ENCODE peak calls at places on chromosomes 11 and 22, in seven cellular contexts. One of them, this sample, is unnamed. For H3K27me3, the result is how much of the 10 kb centered on the place peaks cover.

GRCh38 chr11:123390146-123390545 is 39.9 kb upstream of the GRAMD1B start:
- DNase-seq in CD4-positive, alpha-beta T cell: no peak
- DNase-seq in endodermal cell: no peak
- DNase-seq in brain microvascular endothelial cell: no peak
- DNase-seq in cardiac muscle cell: no peak
- DNase-seq in ascending aorta: no peak
- DNase-seq in pancreas: no peak
- DNase-seq in this sample: no peak

GRCh38 chr22:32695451-32695891 is 106.0 kb upstream of the TIMP3 start:
- DNase-seq in CD4-positive, alpha-beta T cell: no peak
- DNase-seq in endodermal cell: no peak
- DNase-seq in brain microvascular endothelial cell: peak
- DNase-seq in cardiac muscle cell: peak
- DNase-seq in ascending aorta: no peak
- DNase-seq in pancreas: no peak
- DNase-seq in this sample: no peak

GRCh38 chr11:62546244-62546936 is at the start of gene AHNAK:
- DNase-seq in CD4-positive, alpha-beta T cell: peak
- DNase-seq in endodermal cell: peak
- DNase-seq in brain microvascular endothelial cell: no peak
- DNase-seq in cardiac muscle cell: peak
- DNase-seq in ascending aorta: peak
- DNase-seq in pancreas: peak
- DNase-seq in this sample: peak

GRCh38 chr11:120814531-120815259 is 209.2 kb upstream of the TBCEL start:
- DNase-seq in CD4-positive, alpha-beta T cell: no peak
- DNase-seq in endodermal cell: no peak
- DNase-seq in brain microvascular endothelial cell: no peak
- DNase-seq in cardiac muscle cell: no peak
- DNase-seq in ascending aorta: no peak
- DNase-seq in pancreas: no peak
- DNase-seq in this sample: no peak

GRCh38 chr11:121928597-121929580 is 187.1 kb downstream of the BLID start:
- DNase-seq in CD4-positive, alpha-beta T cell: no peak
- DNase-seq in endodermal cell: peak
- DNase-seq in brain microvascular endothelial cell: no peak
- DNase-seq in cardiac muscle cell: peak
- DNase-seq in ascending aorta: no peak
- DNase-seq in pancreas: no peak
- DNase-seq in this sample: no peak

GRCh38 chr11:19080579-19080993 is 20.1 kb upstream of the MRGPRX2 start:
- DNase-seq in CD4-positive, alpha-beta T cell: no peak
- DNase-seq in endodermal cell: no peak
- DNase-seq in brain microvascular endothelial cell: no peak
- DNase-seq in cardiac muscle cell: peak
- DNase-seq in ascending aorta: no peak
- DNase-seq in pancreas: peak
- DNase-seq in this sample: no peak

GRCh38 chr11:65871811-65872548 is 620 bp downstream of the EFEMP2 start:
- DNase-seq in CD4-positive, alpha-beta T cell: no peak
- DNase-seq in endodermal cell: peak
- DNase-seq in brain microvascular endothelial cell: peak
- DNase-seq in cardiac muscle cell: peak
- DNase-seq in ascending aorta: no peak
- DNase-seq in pancreas: no peak
- DNase-seq in this sample: peak

GRCh38 chr11:117979481-117980211 is 6.5 kb upstream of the IL10RA start:
- DNase-seq in CD4-positive, alpha-beta T cell: no peak
- DNase-seq in endodermal cell: peak
- DNase-seq in brain microvascular endothelial cell: no peak
- DNase-seq in cardiac muscle cell: no peak
- DNase-seq in ascending aorta: no peak
- DNase-seq in pancreas: no peak
- DNase-seq in this sample: no peak

GRCh38 chr11:65292866-65293265 is 21.8 kb upstream of the CDC42EP2 start:
- DNase-seq in CD4-positive, alpha-beta T cell: no peak
- DNase-seq in endodermal cell: no peak
- DNase-seq in brain microvascular endothelial cell: no peak
- DNase-seq in cardiac muscle cell: no peak
- DNase-seq in ascending aorta: no peak
- DNase-seq in pancreas: no peak
- DNase-seq in this sample: no peak

GRCh38 chr11:78290293-78291176 is 101.8 kb downstream of the USP35 start:
- DNase-seq in CD4-positive, alpha-beta T cell: no peak
- DNase-seq in endodermal cell: no peak
- DNase-seq in brain microvascular endothelial cell: peak
- DNase-seq in cardiac muscle cell: peak
- DNase-seq in ascending aorta: no peak
- DNase-seq in pancreas: no peak
- DNase-seq in this sample: no peak

GRCh38 chr11:82752801-82753200 is 19.1 kb upstream of the FAM181B start:
- DNase-seq in CD4-positive, alpha-beta T cell: no peak
- DNase-seq in endodermal cell: no peak
- DNase-seq in brain microvascular endothelial cell: no peak
- DNase-seq in cardiac muscle cell: no peak
- DNase-seq in ascending aorta: no peak
- DNase-seq in pancreas: no peak
- DNase-seq in this sample: no peak

GRCh38 chr22:45223304-45224117 is 17.2 kb downstream of the KIAA0930 start:
- DNase-seq in CD4-positive, alpha-beta T cell: no peak
- DNase-seq in endodermal cell: peak
- DNase-seq in brain microvascular endothelial cell: no peak
- DNase-seq in cardiac muscle cell: no peak
- DNase-seq in ascending aorta: no peak
- DNase-seq in pancreas: no peak
- DNase-seq in this sample: no peak

GRCh38 chr11:30387891-30388861 is 65.3 kb downstream of the ARL14EP start:
- DNase-seq in CD4-positive, alpha-beta T cell: no peak
- DNase-seq in endodermal cell: no peak
- DNase-seq in brain microvascular endothelial cell: no peak
- DNase-seq in cardiac muscle cell: no peak
- DNase-seq in ascending aorta: no peak
- DNase-seq in pancreas: no peak
- DNase-seq in this sample: no peak

GRCh38 chr11:15622231-15622890 is 507.6 kb downstream of the INSC start:
- DNase-seq in CD4-positive, alpha-beta T cell: no peak
- DNase-seq in endodermal cell: peak
- DNase-seq in brain microvascular endothelial cell: no peak
- DNase-seq in cardiac muscle cell: no peak
- DNase-seq in ascending aorta: no peak
- DNase-seq in pancreas: no peak
- DNase-seq in this sample: peak

GRCh38 chr11:124834526-124835190 is 30.6 kb upstream of the ROBO3 start:
- DNase-seq in CD4-positive, alpha-beta T cell: no peak
- DNase-seq in endodermal cell: no peak
- DNase-seq in brain microvascular endothelial cell: no peak
- DNase-seq in cardiac muscle cell: no peak
- DNase-seq in ascending aorta: no peak
- DNase-seq in pancreas: no peak
- DNase-seq in this sample: no peak

GRCh38 chr22:28019360-28019759 is 100.3 kb upstream of the PITPNB start:
- DNase-seq in CD4-positive, alpha-beta T cell: no peak
- DNase-seq in endodermal cell: no peak
- DNase-seq in brain microvascular endothelial cell: no peak
- DNase-seq in cardiac muscle cell: no peak
- DNase-seq in ascending aorta: no peak
- DNase-seq in pancreas: no peak
- DNase-seq in this sample: peak

GRCh38 chr11:132941024-132941646 is 591.2 kb downstream of the OPCML start:
- DNase-seq in CD4-positive, alpha-beta T cell: no peak
- DNase-seq in endodermal cell: no peak
- DNase-seq in brain microvascular endothelial cell: peak
- DNase-seq in cardiac muscle cell: peak
- DNase-seq in ascending aorta: no peak
- DNase-seq in pancreas: peak
- DNase-seq in this sample: no peak

GRCh38 chr22:42608481-42609361 is 6.0 kb downstream of the POLDIP3 start:
- DNase-seq in CD4-positive, alpha-beta T cell: no peak
- DNase-seq in endodermal cell: no peak
- DNase-seq in brain microvascular endothelial cell: peak
- DNase-seq in cardiac muscle cell: peak
- DNase-seq in ascending aorta: no peak
- DNase-seq in pancreas: no peak
- DNase-seq in this sample: no peak

GRCh38 chr11:74749965-74750296 is 1.3 kb downstream of the RNF169 start:
- DNase-seq in CD4-positive, alpha-beta T cell: no peak
- DNase-seq in endodermal cell: no peak
- DNase-seq in brain microvascular endothelial cell: no peak
- DNase-seq in cardiac muscle cell: no peak
- DNase-seq in ascending aorta: no peak
- DNase-seq in pancreas: no peak
- DNase-seq in this sample: no peak

DNA sequence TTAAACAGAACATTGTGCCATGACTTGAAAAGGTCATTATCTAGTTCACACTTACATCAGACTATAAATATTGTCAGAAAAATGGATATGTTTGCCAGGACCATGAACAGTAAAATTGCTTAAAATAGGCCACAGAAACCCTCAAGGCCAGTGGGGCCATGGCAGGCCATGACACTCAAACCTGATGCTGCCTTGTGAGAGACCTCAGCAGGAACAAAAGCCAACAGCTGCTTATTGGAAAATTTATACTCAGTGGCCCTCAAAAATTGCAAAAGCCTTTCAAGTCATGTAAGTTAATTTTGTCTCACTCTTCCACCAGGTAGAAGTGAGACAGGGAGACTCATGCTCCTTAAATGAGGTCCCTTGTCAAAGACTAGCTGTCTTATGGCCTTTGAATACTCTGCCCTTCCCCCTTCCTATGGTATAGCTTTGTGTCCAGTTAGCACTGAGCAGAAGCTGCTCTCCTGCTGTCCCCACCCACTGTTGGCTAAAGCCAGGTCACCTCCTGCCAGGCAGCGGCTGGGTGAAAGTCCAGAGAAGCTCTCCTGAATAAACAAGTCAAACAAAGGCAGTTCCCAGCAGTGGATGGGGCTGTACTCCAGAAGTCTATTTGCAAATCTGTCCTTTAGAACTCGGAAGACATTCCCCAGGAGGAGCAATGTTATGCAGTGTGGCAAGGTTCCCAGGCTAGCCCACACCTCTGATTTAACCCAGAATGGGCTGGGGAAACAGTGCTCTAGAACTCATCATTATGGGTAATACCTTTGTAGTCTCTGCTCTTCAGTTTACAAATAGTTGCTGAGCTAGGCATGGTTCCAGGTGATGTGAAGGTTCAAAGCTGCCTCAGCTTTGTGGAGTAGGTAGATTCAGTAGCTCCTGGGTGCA is 21.4 kb downstream of the ADM start:
- DNase-seq in CD4-positive, alpha-beta T cell: no peak
- DNase-seq in endodermal cell: peak
- DNase-seq in brain microvascular endothelial cell: no peak
- DNase-seq in cardiac muscle cell: peak
- DNase-seq in ascending aorta: no peak
- DNase-seq in pancreas: peak
- DNase-seq in this sample: no peak
- H3K27me3 ChIP-seq in CD4-positive, alpha-beta T cell: under half
- H3K27me3 ChIP-seq in endodermal cell: under half
- H3K27me3 ChIP-seq in brain microvascular endothelial cell: under half
- H3K27me3 ChIP-seq in cardiac muscle cell: under half
- H3K27me3 ChIP-seq in ascending aorta: under half
- H3K27me3 ChIP-seq in pancreas: under half
- H3K27me3 ChIP-seq in this sample: under half

GRCh38 chr22:46499798-46500174 is 37.6 kb downstream of the CELSR1 start:
- DNase-seq in CD4-positive, alpha-beta T cell: no peak
- DNase-seq in endodermal cell: peak
- DNase-seq in brain microvascular endothelial cell: no peak
- DNase-seq in cardiac muscle cell: no peak
- DNase-seq in ascending aorta: no peak
- DNase-seq in pancreas: no peak
- DNase-seq in this sample: no peak

GRCh38 chr22:46502776-46503175 is 34.6 kb downstream of the CELSR1 start:
- DNase-seq in CD4-positive, alpha-beta T cell: no peak
- DNase-seq in endodermal cell: peak
- DNase-seq in brain microvascular endothelial cell: no peak
- DNase-seq in cardiac muscle cell: no peak
- DNase-seq in ascending aorta: no peak
- DNase-seq in pancreas: no peak
- DNase-seq in this sample: no peak

GRCh38 chr22:46500201-46500600 is 37.2 kb downstream of the CELSR1 start:
- DNase-seq in CD4-positive, alpha-beta T cell: no peak
- DNase-seq in endodermal cell: peak
- DNase-seq in brain microvascular endothelial cell: no peak
- DNase-seq in cardiac muscle cell: no peak
- DNase-seq in ascending aorta: no peak
- DNase-seq in pancreas: no peak
- DNase-seq in this sample: no peak

GRCh38 chr22:46502346-46502745 is 35.1 kb downstream of the CELSR1 start:
- DNase-seq in CD4-positive, alpha-beta T cell: no peak
- DNase-seq in endodermal cell: no peak
- DNase-seq in brain microvascular endothelial cell: no peak
- DNase-seq in cardiac muscle cell: no peak
- DNase-seq in ascending aorta: no peak
- DNase-seq in pancreas: no peak
- DNase-seq in this sample: no peak

DNA sequence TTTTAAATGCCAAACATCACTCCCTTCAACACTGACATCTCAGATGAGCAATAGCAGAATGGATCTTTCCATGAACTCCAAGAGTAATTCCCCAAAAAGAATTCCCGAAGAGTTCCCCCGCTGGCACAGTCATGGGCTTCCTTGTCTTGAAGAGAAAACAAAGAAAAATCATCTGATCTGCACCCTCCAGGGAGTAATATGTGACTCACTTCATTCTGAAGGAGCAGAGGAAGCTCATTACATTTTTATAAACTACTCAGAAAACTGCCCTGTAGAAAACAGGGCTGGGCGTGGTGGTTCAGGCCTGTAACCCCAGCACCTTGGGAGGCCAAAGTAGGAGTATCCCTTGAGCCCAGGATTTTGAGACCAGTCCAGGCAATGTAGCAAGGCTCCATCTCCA is 35.7 kb downstream of the CELSR1 start:
- DNase-seq in CD4-positive, alpha-beta T cell: no peak
- DNase-seq in endodermal cell: no peak
- DNase-seq in brain microvascular endothelial cell: peak
- DNase-seq in cardiac muscle cell: peak
- DNase-seq in ascending aorta: no peak
- DNase-seq in pancreas: no peak
- DNase-seq in this sample: no peak
- H3K27me3 ChIP-seq in CD4-positive, alpha-beta T cell: under half
- H3K27me3 ChIP-seq in endodermal cell: under half
- H3K27me3 ChIP-seq in brain microvascular endothelial cell: under half
- H3K27me3 ChIP-seq in cardiac muscle cell: under half
- H3K27me3 ChIP-seq in ascending aorta: under half
- H3K27me3 ChIP-seq in pancreas: under half
- H3K27me3 ChIP-seq in this sample: under half

GRCh38 chr22:18056161-18056666 is 21.6 kb upstream of the PEX26 start:
- DNase-seq in CD4-positive, alpha-beta T cell: no peak
- DNase-seq in endodermal cell: no peak
- DNase-seq in brain microvascular endothelial cell: no peak
- DNase-seq in cardiac muscle cell: no peak
- DNase-seq in ascending aorta: no peak
- DNase-seq in pancreas: no peak
- DNase-seq in this sample: no peak
- H3K27me3 ChIP-seq in CD4-positive, alpha-beta T cell: under half
- H3K27me3 ChIP-seq in endodermal cell: under half
- H3K27me3 ChIP-seq in brain microvascular endothelial cell: under half
- H3K27me3 ChIP-seq in cardiac muscle cell: under half
- H3K27me3 ChIP-seq in ascending aorta: under half
- H3K27me3 ChIP-seq in pancreas: under half
- H3K27me3 ChIP-seq in this sample: under half

GRCh38 chr11:111462329-111462728 is 49.9 kb downstream of the BTG4 start:
- DNase-seq in CD4-positive, alpha-beta T cell: no peak
- DNase-seq in endodermal cell: peak
- DNase-seq in brain microvascular endothelial cell: no peak
- DNase-seq in cardiac muscle cell: no peak
- DNase-seq in ascending aorta: no peak
- DNase-seq in pancreas: no peak
- DNase-seq in this sample: no peak
- H3K27me3 ChIP-seq in CD4-positive, alpha-beta T cell: under half
- H3K27me3 ChIP-seq in endodermal cell: under half
- H3K27me3 ChIP-seq in brain microvascular endothelial cell: under half
- H3K27me3 ChIP-seq in cardiac muscle cell: under half
- H3K27me3 ChIP-seq in ascending aorta: under half
- H3K27me3 ChIP-seq in pancreas: under half
- H3K27me3 ChIP-seq in this sample: under half